ENCODE peak calls at places on chromosome 6, in seven cellular contexts. One of them, this sample, is unnamed.
A peak's percentile ranks its signal among the peaks of the same experiment; 100 is the strongest.

GRCh38 chr6:47132724-47133123 is 90.6 kb upstream of the ADGRF1 start:
- DNase-seq in heart left ventricle: no peak
- DNase-seq in A549: no peak
- DNase-seq in HCT116: no peak
- DNase-seq in IMR-90: no peak
- DNase-seq in Peyer's patch: no peak
- DNase-seq in gastrocnemius medialis: no peak
- DNase-seq in this sample: no peak

GRCh38 chr6:72856801-72857200 is 234.9 kb downstream of the KCNQ5 start:
- DNase-seq in heart left ventricle: no peak
- DNase-seq in HCT116: no peak
- DNase-seq in A549: no peak
- DNase-seq in gastrocnemius medialis: no peak
- DNase-seq in Peyer's patch: no peak
- DNase-seq in IMR-90: no peak
- DNase-seq in this sample: no peak

GRCh38 chr6:155327326-155328073 is 13.2 kb upstream of the TFB1M start:
- DNase-seq in heart left ventricle: peak; percentile 45
- DNase-seq in gastrocnemius medialis: peak; percentile 15
- DNase-seq in Peyer's patch: peak; percentile 64
- DNase-seq in A549: peak; percentile 56
- DNase-seq in HCT116: peak; percentile 55
- DNase-seq in IMR-90: peak; percentile 78
- DNase-seq in this sample: peak; percentile 88

GRCh38 chr6:8065519-8065911 is 1.3 kb upstream of the BLOC1S5 start:
- DNase-seq in IMR-90: peak; percentile 49
- DNase-seq in heart left ventricle: no peak
- DNase-seq in gastrocnemius medialis: no peak
- DNase-seq in HCT116: no peak
- DNase-seq in A549: no peak
- DNase-seq in Peyer's patch: no peak
- DNase-seq in this sample: no peak

GRCh38 chr6:93164781-93165180 is 254.6 kb downstream of the EPHA7 start:
- DNase-seq in heart left ventricle: no peak
- DNase-seq in Peyer's patch: no peak
- DNase-seq in IMR-90: no peak
- DNase-seq in gastrocnemius medialis: no peak
- DNase-seq in A549: no peak
- DNase-seq in HCT116: no peak
- DNase-seq in this sample: no peak

GRCh38 chr6:90227165-90227564 is 69.5 kb downstream of the BACH2 start:
- DNase-seq in gastrocnemius medialis: no peak
- DNase-seq in HCT116: no peak
- DNase-seq in heart left ventricle: peak; percentile 50
- DNase-seq in IMR-90: no peak
- DNase-seq in A549: no peak
- DNase-seq in Peyer's patch: no peak
- DNase-seq in this sample: no peak

GRCh38 chr6:14276667-14277404 is 159.3 kb downstream of the CD83 start:
- DNase-seq in heart left ventricle: no peak
- DNase-seq in gastrocnemius medialis: no peak
- DNase-seq in A549: no peak
- DNase-seq in HCT116: no peak
- DNase-seq in Peyer's patch: no peak
- DNase-seq in IMR-90: peak; percentile 63
- DNase-seq in this sample: no peak

GRCh38 chr6:14711056-14711703 is 534.7 kb upstream of the JARID2 start:
- DNase-seq in heart left ventricle: peak; percentile 49
- DNase-seq in Peyer's patch: no peak
- DNase-seq in A549: peak; percentile 45
- DNase-seq in gastrocnemius medialis: no peak
- DNase-seq in IMR-90: peak; percentile 98
- DNase-seq in HCT116: no peak
- DNase-seq in this sample: no peak

GRCh38 chr6:112216699-112217551 is 37.4 kb downstream of the LAMA4 start:
- DNase-seq in gastrocnemius medialis: no peak
- DNase-seq in IMR-90: peak; percentile 95
- DNase-seq in A549: peak; percentile 30
- DNase-seq in heart left ventricle: no peak
- DNase-seq in HCT116: no peak
- DNase-seq in Peyer's patch: no peak
- DNase-seq in this sample: no peak

GRCh38 chr6:12605888-12606345 is 110.7 kb upstream of the PHACTR1 start:
- DNase-seq in Peyer's patch: no peak
- DNase-seq in A549: peak; percentile 83
- DNase-seq in HCT116: peak; percentile 65
- DNase-seq in IMR-90: peak; percentile 75
- DNase-seq in heart left ventricle: peak; percentile 40
- DNase-seq in gastrocnemius medialis: peak; percentile 15
- DNase-seq in this sample: peak; percentile 53

GRCh38 chr6:71287038-71287437 is 1.6 kb upstream of the OGFRL1 start:
- DNase-seq in IMR-90: peak; percentile 11
- DNase-seq in gastrocnemius medialis: peak; percentile 39
- DNase-seq in HCT116: no peak
- DNase-seq in A549: no peak
- DNase-seq in heart left ventricle: peak; percentile 25
- DNase-seq in Peyer's patch: no peak
- DNase-seq in this sample: peak; percentile 86

GRCh38 chr6:68778356-68779020 is 143.4 kb downstream of the ADGRB3 start:
- DNase-seq in gastrocnemius medialis: no peak
- DNase-seq in Peyer's patch: no peak
- DNase-seq in IMR-90: peak; percentile 7
- DNase-seq in A549: peak; percentile 24
- DNase-seq in heart left ventricle: peak; percentile 10
- DNase-seq in HCT116: no peak
- DNase-seq in this sample: no peak

GRCh38 chr6:165659945-165660862 is 2.8 kb downstream of the PDE10A start:
- DNase-seq in A549: no peak
- DNase-seq in IMR-90: peak; percentile 32
- DNase-seq in Peyer's patch: no peak
- DNase-seq in gastrocnemius medialis: no peak
- DNase-seq in heart left ventricle: no peak
- DNase-seq in HCT116: no peak
- DNase-seq in this sample: peak; percentile 77

GRCh38 chr6:21915707-21916399 is 322.3 kb downstream of the SOX4 start:
- DNase-seq in HCT116: no peak
- DNase-seq in gastrocnemius medialis: no peak
- DNase-seq in heart left ventricle: no peak
- DNase-seq in Peyer's patch: no peak
- DNase-seq in IMR-90: peak; percentile 56
- DNase-seq in A549: peak; percentile 4
- DNase-seq in this sample: no peak

GRCh38 chr6:2784061-2784460 is 18.9 kb downstream of the WRNIP1 start:
- DNase-seq in heart left ventricle: no peak
- DNase-seq in A549: no peak
- DNase-seq in gastrocnemius medialis: no peak
- DNase-seq in HCT116: no peak
- DNase-seq in IMR-90: no peak
- DNase-seq in Peyer's patch: no peak
- DNase-seq in this sample: no peak

GRCh38 chr6:158629376-158630221 is 14.9 kb downstream of the DYNLT1 start:
- DNase-seq in Peyer's patch: peak; percentile 64
- DNase-seq in IMR-90: no peak
- DNase-seq in gastrocnemius medialis: peak; percentile 47
- DNase-seq in HCT116: no peak
- DNase-seq in A549: no peak
- DNase-seq in heart left ventricle: no peak
- DNase-seq in this sample: no peak

GRCh38 chr6:22248513-22249308 is 48.1 kb downstream of the PRL start:
- DNase-seq in IMR-90: peak; percentile 83
- DNase-seq in heart left ventricle: no peak
- DNase-seq in gastrocnemius medialis: no peak
- DNase-seq in Peyer's patch: no peak
- DNase-seq in HCT116: no peak
- DNase-seq in A549: peak; percentile 92
- DNase-seq in this sample: no peak

GRCh38 chr6:5412017-5412416 is 150.7 kb downstream of the FARS2 start:
- DNase-seq in Peyer's patch: no peak
- DNase-seq in gastrocnemius medialis: no peak
- DNase-seq in heart left ventricle: no peak
- DNase-seq in IMR-90: no peak
- DNase-seq in A549: no peak
- DNase-seq in HCT116: no peak
- DNase-seq in this sample: no peak

GRCh38 chr6:105757512-105758200 is 328.5 kb upstream of the PRDM1 start:
- DNase-seq in A549: no peak
- DNase-seq in IMR-90: no peak
- DNase-seq in Peyer's patch: no peak
- DNase-seq in heart left ventricle: no peak
- DNase-seq in gastrocnemius medialis: no peak
- DNase-seq in HCT116: no peak
- DNase-seq in this sample: no peak

GRCh38 chr6:126285871-126286270 is 54.0 kb upstream of the CENPW start:
- DNase-seq in heart left ventricle: no peak
- DNase-seq in A549: no peak
- DNase-seq in Peyer's patch: no peak
- DNase-seq in HCT116: no peak
- DNase-seq in gastrocnemius medialis: no peak
- DNase-seq in IMR-90: no peak
- DNase-seq in this sample: no peak

DNA sequence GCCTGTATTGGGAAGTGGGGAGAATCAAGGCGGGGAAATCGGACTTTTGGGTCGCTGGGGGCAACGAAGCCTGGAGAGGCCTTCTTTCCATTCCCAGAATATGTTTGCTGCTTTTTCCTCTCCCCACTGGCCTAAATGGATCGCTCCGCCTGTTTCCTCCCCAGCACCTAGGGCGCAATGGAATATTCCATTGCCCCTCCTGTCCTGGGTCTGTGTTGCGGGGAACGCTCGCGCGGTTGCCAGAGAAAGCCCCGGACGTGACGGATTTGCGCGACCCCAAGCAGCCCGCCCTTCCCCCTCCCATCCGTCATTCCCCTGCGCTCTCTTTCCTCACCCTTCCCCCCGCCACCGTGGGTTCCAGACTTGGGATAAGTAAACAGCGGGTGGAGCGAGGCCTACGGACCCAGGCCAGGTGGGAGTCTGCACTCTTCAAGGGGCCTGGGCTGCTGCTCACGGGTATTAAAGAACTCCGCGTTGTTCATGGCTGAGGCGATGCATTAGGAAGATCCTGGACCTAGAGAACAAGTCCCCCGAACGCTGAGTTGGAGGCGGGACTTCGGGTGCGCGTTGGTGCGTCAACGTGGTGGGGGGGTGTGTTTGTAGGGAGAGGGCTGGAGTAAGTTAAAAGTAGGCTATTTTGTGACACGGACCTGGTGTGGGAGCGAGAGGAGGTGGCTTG is at the start of gene PPT2:
- DNase-seq in A549: peak; percentile 85
- DNase-seq in gastrocnemius medialis: peak; percentile 80
- DNase-seq in heart left ventricle: peak; percentile 94
- DNase-seq in Peyer's patch: peak; percentile 81
- DNase-seq in HCT116: peak; percentile 90
- DNase-seq in IMR-90: peak; percentile 91
- DNase-seq in this sample: peak; percentile 88
- TF ChIP-seq POLR2A in A549: peak; percentile 13
- TF ChIP-seq POLR2A in gastrocnemius medialis: peak; percentile 38
- TF ChIP-seq POLR2A in heart left ventricle: no peak
- TF ChIP-seq POLR2A in Peyer's patch: peak; percentile 20
- TF ChIP-seq POLR2A in HCT116: no peak
- TF ChIP-seq POLR2A in IMR-90: no peak
- TF ChIP-seq POLR2A in this sample: no peak

GRCh38 chr6:108175592-108176279 is 9.9 kb downstream of the NR2E1 start:
- DNase-seq in gastrocnemius medialis: no peak
- DNase-seq in HCT116: no peak
- DNase-seq in A549: no peak
- DNase-seq in heart left ventricle: no peak
- DNase-seq in IMR-90: no peak
- DNase-seq in Peyer's patch: peak; percentile 57
- DNase-seq in this sample: no peak
- TF ChIP-seq CTCF in gastrocnemius medialis: no peak
- TF ChIP-seq CTCF in HCT116: peak; percentile 21
- TF ChIP-seq CTCF in A549: no peak
- TF ChIP-seq CTCF in heart left ventricle: no peak
- TF ChIP-seq CTCF in IMR-90: no peak
- TF ChIP-seq CTCF in Peyer's patch: peak; percentile 51
- TF ChIP-seq CTCF in this sample: no peak

DNA sequence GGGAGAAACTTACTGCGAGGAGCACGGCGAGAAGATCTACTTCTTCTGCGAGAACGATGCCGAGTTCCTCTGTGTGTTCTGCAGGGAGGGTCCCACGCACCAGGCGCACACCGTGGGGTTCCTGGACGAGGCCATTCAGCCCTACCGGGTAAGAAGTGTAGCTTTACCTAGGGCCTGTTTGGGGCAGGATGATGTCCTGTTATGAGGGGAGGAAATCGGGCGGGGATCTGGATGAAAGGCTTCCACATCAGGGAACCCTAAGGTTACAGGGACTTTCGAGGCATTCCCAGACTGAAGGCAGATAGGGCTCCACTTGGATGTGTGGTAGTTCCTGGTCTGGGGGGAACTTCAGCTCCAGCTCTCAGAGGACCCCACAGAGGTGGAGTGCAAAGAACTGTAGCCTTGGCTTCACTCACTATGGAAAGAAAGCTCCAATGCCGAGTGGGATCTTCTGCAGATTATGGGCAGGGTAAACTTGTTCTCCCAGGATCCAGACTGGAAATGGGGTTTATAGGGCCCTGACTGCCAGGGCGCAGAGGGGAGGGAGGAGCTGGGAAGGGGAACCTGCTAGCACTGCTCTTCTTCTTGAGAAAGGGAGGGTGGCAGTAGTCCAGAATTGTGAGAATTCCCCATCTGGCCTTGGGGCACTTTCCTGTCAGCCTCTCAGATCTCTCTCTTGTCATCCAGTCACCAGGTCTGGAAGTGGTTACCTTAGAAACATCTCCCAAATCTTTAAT is 740 bp downstream of the TRIM15 start:
- DNase-seq in A549: no peak
- DNase-seq in heart left ventricle: no peak
- DNase-seq in Peyer's patch: no peak
- DNase-seq in IMR-90: no peak
- DNase-seq in gastrocnemius medialis: no peak
- DNase-seq in HCT116: no peak
- DNase-seq in this sample: no peak
- H3K4me3 ChIP-seq in A549: no peak overlapping the region
- H3K4me3 ChIP-seq in heart left ventricle: no peak overlapping the region
- H3K4me3 ChIP-seq in Peyer's patch: no peak overlapping the region
- H3K4me3 ChIP-seq in IMR-90: no peak overlapping the region
- H3K4me3 ChIP-seq in gastrocnemius medialis: no peak overlapping the region
- H3K4me3 ChIP-seq in HCT116: peak overlapping the region; percentile 66
- H3K4me3 ChIP-seq in this sample: no peak overlapping the region

DNA sequence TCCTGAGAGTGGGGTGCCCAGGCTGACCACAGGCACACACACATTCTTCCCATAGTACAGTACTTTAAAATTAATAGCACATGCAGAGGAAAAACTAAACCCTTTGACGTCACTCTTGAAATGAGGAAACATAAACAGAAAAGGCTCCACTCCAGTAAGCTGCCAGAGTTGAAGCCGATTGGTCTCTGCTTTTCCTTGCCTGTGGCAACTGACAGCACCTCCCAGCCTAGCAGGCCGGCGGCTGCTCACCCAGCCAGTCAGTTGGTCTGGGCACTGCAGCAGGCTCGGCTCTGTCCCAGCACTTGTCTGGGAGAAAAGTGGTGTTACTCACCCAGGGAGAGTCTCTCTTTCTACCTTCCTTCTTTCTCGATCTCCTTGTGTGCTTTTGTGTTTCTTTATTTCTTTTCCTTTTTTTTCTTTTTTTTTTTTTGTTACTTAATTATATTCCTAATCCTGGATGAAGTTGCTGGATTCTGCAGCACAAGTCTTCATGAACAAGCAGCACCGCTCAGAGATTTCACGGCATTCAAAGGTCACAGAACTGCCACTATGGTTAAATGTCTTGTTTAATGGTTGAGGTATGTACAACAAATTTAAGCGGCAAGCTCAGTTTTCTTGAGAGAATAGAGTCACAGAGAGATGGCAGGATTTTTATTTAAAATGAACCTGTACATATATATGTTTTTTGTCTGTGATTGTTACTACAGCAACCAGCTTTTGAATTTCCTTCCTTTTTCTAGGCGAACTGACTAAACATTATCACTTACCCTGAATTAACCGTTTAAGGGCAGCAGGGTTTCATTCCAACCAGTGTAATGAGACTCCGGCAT is at the start of gene PDE7B:
- DNase-seq in A549: peak; percentile 91
- DNase-seq in HCT116: no peak
- DNase-seq in IMR-90: peak; percentile 99
- DNase-seq in heart left ventricle: peak; percentile 79
- DNase-seq in gastrocnemius medialis: peak; percentile 78
- DNase-seq in Peyer's patch: peak; percentile 65
- DNase-seq in this sample: peak; percentile 78
- TF ChIP-seq POLR2A in A549: peak; percentile 86
- TF ChIP-seq POLR2A in HCT116: no peak
- TF ChIP-seq POLR2A in IMR-90: peak; percentile 99
- TF ChIP-seq POLR2A in heart left ventricle: peak; percentile 80
- TF ChIP-seq POLR2A in gastrocnemius medialis: peak; percentile 87
- TF ChIP-seq POLR2A in Peyer's patch: peak; percentile 43
- TF ChIP-seq POLR2A in this sample: peak; percentile 45

This sample was measured in lower leg skin.